ENCODE peak calls at places on chromosomes 7 and 10, in four cellular contexts. W is endodermal cell; T is HAP-1; S is CD8-positive, alpha-beta T cell. L is an unnamed sample. For H3K4me1, the result is how much of the 10 kb centered on the place peaks cover.

GRCh38 chr7:1458676-1459511 is at the start of gene MICALL2:
- DNase-seq in W (peak), T (peak), S (no peak), L (peak)

GRCh38 chr7:155512246-155512887 is 34.0 kb downstream of the CNPY1 start:
- DNase-seq in S (no peak), W (peak), T (no peak), L (no peak)

GRCh38 chr7:96337519-96337918 is 15.6 kb upstream of the SLC25A13 start:
- DNase-seq in S (no peak), W (no peak), T (no peak), L (no peak)

GRCh38 chr10:52740913-52741675 is 31.5 kb downstream of the MBL2 start:
- DNase-seq in W (peak), T (peak), S (peak), L (peak)

GRCh38 chr7:100676501-100677306 is 3.2 kb downstream of the GNB2 start:
- DNase-seq in W (no peak), T (no peak), S (no peak), L (no peak)

GRCh38 chr7:135661311-135662122 is 797 bp upstream of the STMP1 start:
- DNase-seq in W (no peak), T (no peak), S (no peak), L (no peak)

GRCh38 chr7:26036092-26036491 is 115.9 kb upstream of the NFE2L3 start:
- DNase-seq in S (no peak), W (no peak), T (no peak), L (no peak)

GRCh38 chr7:87505122-87505521 is 29.6 kb upstream of the ABCB4 start:
- DNase-seq in T (no peak), W (no peak), S (no peak), L (no peak)

GRCh38 chr7:130387628-130388403 is 7.5 kb downstream of the CPA1 start:
- DNase-seq in T (no peak), S (no peak), W (no peak), L (no peak)

GRCh38 chr7:64799-65430 is 127.5 kb upstream of the FAM20C start:
- DNase-seq in S (no peak), T (no peak), W (no peak), L (no peak)

DNA sequence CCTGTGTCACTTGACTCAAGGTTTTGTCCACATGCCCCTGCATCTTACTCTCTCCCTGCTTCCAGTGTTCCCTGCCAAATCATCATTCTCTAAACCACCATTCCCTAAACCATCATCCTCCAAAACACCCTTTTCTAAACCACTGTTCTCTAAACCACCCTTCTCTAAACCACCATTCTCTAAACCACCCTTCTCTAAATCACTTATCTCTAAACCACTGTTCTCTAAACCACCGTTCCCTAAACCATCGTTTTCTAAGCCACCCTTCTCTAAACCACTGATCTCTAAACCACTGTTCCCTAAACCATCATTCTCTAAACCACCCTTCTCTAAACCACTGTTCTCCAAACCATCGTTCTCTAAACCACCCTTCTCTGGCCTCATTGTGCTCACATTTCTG is 142.1 kb downstream of the CXCL12 start:
- DNase-seq in W (no peak), S (no peak), T (no peak), L (no peak)
- H3K4me1 ChIP-seq in W (under half), S (under half), T (under half), L (under half)

DNA sequence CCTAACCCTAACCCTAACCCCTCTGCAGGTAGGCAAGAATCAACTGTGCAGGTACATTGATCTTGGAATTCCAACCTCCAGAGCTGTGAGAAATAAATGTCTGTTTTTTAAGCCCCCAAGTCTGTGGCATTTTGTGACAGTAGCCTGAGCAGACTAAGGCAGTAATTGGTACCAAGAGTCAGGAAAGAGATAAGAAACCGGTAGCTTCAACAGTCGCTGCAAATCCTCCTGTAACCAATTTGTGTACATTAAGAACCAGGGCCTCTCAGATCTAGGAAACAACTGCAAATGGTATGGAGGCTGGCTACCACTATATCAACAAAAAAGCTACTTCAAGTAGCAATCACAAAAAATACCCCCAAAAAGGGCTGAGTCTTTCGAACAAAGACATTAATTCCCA is 67.3 kb downstream of the DOCK4 start:
- DNase-seq in W (no peak), S (no peak), T (no peak), L (no peak)
- H3K4me1 ChIP-seq in W (under half), S (under half), T (under half), L (under half)

GRCh38 chr10:100353770-100354485 is 6.9 kb downstream of the SCD start:
- DNase-seq in W (peak), S (no peak), T (no peak), L (no peak)

GRCh38 chr10:100348389-100348927 is 1.4 kb downstream of the SCD start:
- DNase-seq in T (no peak), W (no peak), S (no peak), L (no peak)

GRCh38 chr10:100349672-100350071 is 2.6 kb downstream of the SCD start:
- DNase-seq in T (no peak), S (no peak), W (no peak), L (no peak)

GRCh38 chr10:100349087-100349486 is 2.1 kb downstream of the SCD start:
- DNase-seq in W (no peak), T (no peak), S (no peak), L (peak)

GRCh38 chr10:100350914-100351485 is 4.0 kb downstream of the SCD start:
- DNase-seq in T (no peak), S (no peak), W (no peak), L (no peak)
- H3K4me1 ChIP-seq in T (under half), S (under half), W (under half), L (under half)

GRCh38 chr10:26467639-26468038 is 29.5 kb downstream of the APBB1IP start:
- DNase-seq in T (no peak), W (no peak), S (no peak), L (no peak)
- H3K4me1 ChIP-seq in T (under half), W (under half), S (half or more), L (under half)

DNA sequence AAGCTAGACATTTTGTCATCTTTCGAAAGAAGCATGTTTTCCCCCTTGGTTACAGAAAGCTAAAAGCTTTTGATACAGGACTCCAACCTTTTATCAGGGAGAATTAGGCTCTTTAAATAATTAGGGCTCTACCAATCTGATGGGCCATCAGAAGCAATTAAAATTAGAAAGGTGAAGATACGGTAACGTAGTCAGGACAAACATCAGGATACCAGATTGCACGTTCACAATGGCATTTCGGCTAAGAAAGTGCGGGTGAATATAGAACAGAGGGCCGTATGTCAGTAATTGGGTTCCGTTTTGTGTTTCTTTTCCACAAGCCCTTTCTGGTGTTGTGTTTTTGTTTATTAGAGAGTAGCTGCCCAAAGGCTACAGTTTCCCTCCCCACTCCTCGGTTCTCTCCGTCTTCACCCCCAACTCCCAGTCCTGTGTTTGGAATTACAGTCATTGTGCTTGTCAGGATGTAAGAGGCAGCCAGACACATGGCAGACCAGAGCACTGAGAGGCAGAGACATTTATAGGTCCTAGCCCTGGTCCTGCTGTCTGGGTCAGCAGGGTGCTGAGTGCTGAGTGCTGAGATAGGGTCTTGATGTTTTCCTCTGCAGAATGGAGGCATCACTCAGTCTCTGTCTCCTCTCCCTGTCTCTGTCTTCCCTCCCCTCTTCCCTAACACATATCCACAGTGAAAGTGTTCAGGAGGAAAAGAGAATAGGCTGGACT is 5.5 kb downstream of the PFKP start:
- DNase-seq in S (no peak), W (no peak), T (no peak), L (peak)
- H3K4me1 ChIP-seq in S (under half), W (under half), T (under half), L (half or more)

GRCh38 chr10:87974130-87974529 is 110.7 kb downstream of the PTEN start:
- DNase-seq in W (no peak), T (no peak), S (no peak), L (no peak)
- H3K4me1 ChIP-seq in W (under half), T (under half), S (under half), L (under half)

DNA sequence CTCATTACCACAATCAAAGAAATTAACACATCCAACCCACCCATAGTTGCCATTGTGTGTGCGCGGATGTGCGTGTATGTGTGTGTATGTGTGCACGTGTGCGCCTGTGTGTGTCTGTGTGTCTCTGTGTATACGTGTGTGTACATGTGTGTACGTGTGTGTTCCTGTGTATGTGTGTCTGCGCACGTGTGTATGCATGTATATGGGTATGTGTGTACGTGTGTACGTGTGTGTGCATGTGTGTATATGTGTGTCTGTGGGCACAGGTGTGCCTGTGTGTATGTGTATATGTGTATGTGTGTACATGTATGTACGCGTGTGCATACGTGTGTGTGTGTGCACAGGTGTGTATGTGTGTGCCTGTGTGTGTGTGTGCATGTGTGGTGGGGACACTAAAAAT is 48.9 kb downstream of the EGFR start:
- DNase-seq in T (no peak), S (no peak), W (no peak), L (no peak)
- H3K4me1 ChIP-seq in T (under half), S (under half), W (under half), L (under half)

GRCh38 chr10:6349846-6350245 is 147.1 kb downstream of the PFKFB3 start:
- DNase-seq in W (no peak), S (no peak), T (no peak), L (no peak)
- H3K4me1 ChIP-seq in W (under half), S (under half), T (under half), L (under half)

DNA sequence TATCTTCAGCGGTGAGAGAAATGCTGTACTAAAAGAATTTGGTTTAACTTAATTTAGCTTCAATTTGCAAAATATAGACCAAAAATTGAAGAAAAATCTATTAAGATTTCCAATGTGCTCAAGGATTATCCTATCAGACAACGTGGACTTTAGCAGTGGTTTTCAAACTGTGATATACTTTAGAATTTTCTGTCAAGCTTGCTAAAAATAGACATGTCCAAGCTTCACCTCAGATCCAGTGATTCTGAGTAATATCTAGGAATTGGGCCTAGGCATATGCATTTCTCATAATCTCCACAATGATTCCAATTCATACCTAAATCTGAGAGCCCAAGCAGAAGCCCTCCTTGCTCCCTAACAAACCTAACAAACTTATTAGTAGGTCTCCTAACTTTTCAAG is 3.4 kb downstream of the WASL start:
- DNase-seq in W (no peak), T (no peak), S (no peak), L (no peak)
- H3K4me1 ChIP-seq in W (under half), T (under half), S (half or more), L (under half)

GRCh38 chr7:138239244-138239643 is 163.0 kb downstream of the AKR1D1 start:
- DNase-seq in S (no peak), T (peak), W (no peak), L (no peak)
- H3K4me1 ChIP-seq in S (under half), T (under half), W (under half), L (under half)

L was measured in cardiac muscle cell.